ENCODE peak calls at places on chromosomes 1 and 21, in ten cellular contexts. X is uterus, C is sigmoid colon, E is lower lobe of right lung, Q is fibroblast of lung, Z is Panc1, Y is adrenal gland, U is mesenchymal stem cell, T is PC-3, H is psoas muscle. R is an unnamed sample.

GRCh38 chr21:34790834-34791233 is 122.0 kb downstream of the CLIC6 start:
- DNase-seq in X (no peak), C (no peak), E (no peak), Q (no peak), Z (no peak), Y (no peak), U (no peak), T (peak; percentile 43), H (no peak), R (no peak)

GRCh38 chr1:3717715-3718601 is 34.3 kb upstream of the CCDC27 start:
- DNase-seq in X (no peak), C (no peak), E (no peak), Q (no peak), Z (no peak), Y (no peak), U (peak; percentile 19), T (no peak), H (no peak), R (no peak)

GRCh38 chr1:154423303-154423987 is 18.3 kb downstream of the IL6R start:
- DNase-seq in X (no peak), C (no peak), E (peak; percentile 11), Q (peak; percentile 79), Z (no peak), Y (no peak), U (peak; percentile 33), T (peak; percentile 79), H (no peak), R (no peak)

GRCh38 chr1:226608699-226609505 is 60.3 kb downstream of the STUM start:
- DNase-seq in X (peak; percentile 70), C (peak; percentile 78), E (peak; percentile 77), Q (peak; percentile 44), Z (peak; percentile 27), Y (peak; percentile 76), U (peak; percentile 49), T (peak; percentile 86), H (peak; percentile 63), R (no peak)

GRCh38 chr1:241310451-241310850 is 46.6 kb downstream of the RGS7 start:
- DNase-seq in X (no peak), C (no peak), E (no peak), Q (no peak), Z (no peak), Y (no peak), U (no peak), T (peak; percentile 94), H (no peak), R (peak; percentile 7)

GRCh38 chr1:23567629-23567995 is 8.3 kb upstream of the ID3 start:
- DNase-seq in X (no peak), C (peak; percentile 61), E (peak; percentile 48), Q (no peak), Z (no peak), Y (no peak), U (no peak), T (no peak), H (no peak), R (no peak)

GRCh38 chr1:99662581-99663208 is 16.8 kb downstream of the PALMD start:
- DNase-seq in X (peak; percentile 85), C (peak; percentile 90), E (no peak), Q (no peak), Z (no peak), Y (peak; percentile 86), U (peak; percentile 81), T (peak; percentile 21), H (peak; percentile 84), R (no peak)

GRCh38 chr1:175602186-175602585 is 141.2 kb downstream of the TNR start:
- DNase-seq in X (no peak), C (no peak), E (no peak), Q (no peak), Z (no peak), Y (no peak), U (peak; percentile 55), T (no peak), H (no peak), R (no peak)

GRCh38 chr1:229027158-229027557 is 243.8 kb upstream of the RAB4A start:
- DNase-seq in X (no peak), C (no peak), E (no peak), Q (no peak), Z (no peak), Y (no peak), U (no peak), T (no peak), H (no peak), R (no peak)

GRCh38 chr1:38330799-38331198 is 284.2 kb upstream of the POU3F1 start:
- DNase-seq in X (no peak), C (no peak), E (no peak), Q (no peak), Z (no peak), Y (no peak), U (no peak), T (no peak), H (no peak), R (no peak)

GRCh38 chr1:215566556-215567490 is at the start of gene KCTD3:
- DNase-seq in X (peak; percentile 79), C (peak; percentile 89), E (peak; percentile 79), Q (peak; percentile 68), Z (peak; percentile 41), Y (peak; percentile 87), U (peak; percentile 72), T (peak; percentile 89), H (peak; percentile 83), R (peak; percentile 35)

DNA sequence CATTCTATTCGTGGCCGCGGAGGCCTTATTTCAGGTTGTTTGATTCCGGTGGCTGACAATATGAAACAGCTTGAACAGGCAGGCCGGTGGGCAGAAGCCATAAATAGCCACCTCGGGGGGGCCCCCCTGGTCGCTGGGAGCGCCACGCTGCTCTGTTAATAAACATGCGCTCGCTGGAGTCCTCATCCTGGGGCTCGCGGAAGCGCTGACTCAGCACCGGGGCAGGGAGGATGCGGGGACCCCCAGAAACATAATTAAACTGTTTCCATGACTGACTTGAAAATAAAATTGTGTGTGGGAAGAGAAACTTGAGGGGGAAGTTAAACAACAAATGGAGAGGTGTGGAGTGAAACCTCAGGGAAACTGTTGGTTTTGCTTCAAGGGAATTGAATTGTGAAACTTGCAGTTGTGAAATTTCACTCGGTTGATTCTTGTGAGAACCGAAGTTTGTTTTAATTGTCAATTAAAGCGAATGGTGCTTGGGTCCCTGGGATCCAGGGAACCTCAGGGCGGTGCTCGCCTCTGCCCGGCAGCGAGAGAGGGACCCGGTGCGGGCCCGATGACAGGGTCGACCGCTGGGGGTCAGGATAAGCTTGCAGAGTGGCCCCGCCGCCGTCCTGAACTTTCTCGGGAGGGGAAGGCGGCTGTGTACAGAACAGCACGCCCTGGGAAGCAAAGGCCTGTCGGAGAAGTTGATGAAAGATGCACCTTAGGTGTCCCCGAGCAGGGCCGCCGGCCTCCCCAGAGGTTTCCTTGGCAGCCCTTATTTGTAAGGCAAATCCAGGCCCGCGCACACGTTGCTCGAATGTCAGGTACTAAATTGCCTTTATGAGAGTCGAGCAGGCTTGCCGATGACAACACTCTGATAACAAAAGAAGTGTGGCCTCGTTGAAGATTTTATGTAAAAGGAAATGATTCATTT is 176.9 kb upstream of the LMO4 start:
- DNase-seq in X (peak; percentile 66), C (peak; percentile 83), E (peak; percentile 75), Q (peak; percentile 77), Z (no peak), Y (no peak), U (peak; percentile 57), T (no peak), H (peak; percentile 73), R (peak; percentile 64)
- H3K4me1 ChIP-seq in X (no peaks in the 10 kb centered on the region), C (no peaks in the 10 kb centered on the region), E (peaks cover 38% of the 10 kb centered on the region), Q (peaks cover 14% of the 10 kb centered on the region), Z (no peaks in the 10 kb centered on the region), Y (peaks cover 9% of the 10 kb centered on the region), U (peaks cover 8% of the 10 kb centered on the region), T (peaks cover 6% of the 10 kb centered on the region), H (no peaks in the 10 kb centered on the region), R (peaks cover 6% of the 10 kb centered on the region)

DNA sequence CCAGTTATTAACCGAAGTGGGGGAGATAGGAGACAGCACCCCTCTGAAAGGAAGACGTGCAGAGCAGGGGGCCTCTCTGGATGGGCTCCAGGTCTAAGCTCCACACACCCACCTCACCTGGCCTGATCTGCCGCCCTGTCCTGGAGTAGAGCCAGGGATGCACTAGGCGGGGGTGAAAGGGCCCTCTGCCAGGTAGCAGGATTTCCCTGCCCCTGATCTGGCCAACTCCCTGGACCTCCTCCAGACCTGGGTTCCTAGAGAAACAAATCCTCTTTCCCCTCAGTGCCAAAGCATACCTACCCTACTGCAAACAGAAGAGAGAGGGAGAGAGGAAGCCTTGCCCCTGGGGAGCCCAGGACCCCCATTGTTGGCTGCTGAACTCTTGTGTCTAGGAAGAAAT is 2.0 kb downstream of the CRABP2 start:
- DNase-seq in X (no peak), C (no peak), E (no peak), Q (no peak), Z (no peak), Y (no peak), U (no peak), T (no peak), H (no peak), R (no peak)
- H3K27ac ChIP-seq in X (no peak overlapping the region), C (no peak overlapping the region), E (no peak overlapping the region), Q (no peak overlapping the region), Z (peak overlapping the region; percentile 93), Y (no peak overlapping the region), U (no peak overlapping the region), T (no peak overlapping the region), H (no peak overlapping the region), R (no peak overlapping the region)

DNA sequence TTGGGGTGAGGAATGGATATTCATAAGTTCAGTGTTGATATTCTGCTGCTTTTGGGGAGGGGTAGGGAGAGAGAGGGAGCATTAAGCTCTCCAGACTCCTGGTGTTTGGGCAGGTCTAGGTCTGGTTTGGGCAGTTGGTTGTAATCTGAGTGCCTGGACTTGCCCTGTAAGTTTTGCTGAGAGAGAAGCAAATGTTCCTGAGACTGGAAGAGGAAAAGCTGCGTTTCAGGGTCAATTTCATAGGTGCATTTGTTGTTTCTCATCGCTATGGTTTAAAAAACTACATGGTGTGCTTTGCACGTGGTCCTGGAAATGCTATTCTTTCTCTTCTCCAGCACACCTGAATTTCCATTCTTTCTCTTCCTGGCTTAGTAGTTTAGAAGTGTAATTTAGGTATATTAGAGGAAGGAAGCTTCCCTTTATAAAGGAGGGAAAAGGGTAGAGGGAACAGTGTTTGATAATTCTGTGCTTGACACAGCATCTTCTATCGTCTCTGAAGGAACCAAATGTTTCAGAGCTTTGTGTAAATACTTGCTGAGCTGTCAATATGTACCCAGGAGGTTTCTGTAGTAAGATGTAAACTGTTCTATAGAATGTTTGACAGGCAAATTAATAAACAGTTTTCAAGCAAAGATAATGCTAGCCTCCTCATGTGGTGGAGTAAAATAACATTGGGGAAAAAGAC is 6.3 kb downstream of the ARID1A start:
- DNase-seq in X (no peak), C (no peak), E (no peak), Q (no peak), Z (no peak), Y (no peak), U (no peak), T (peak; percentile 54), H (no peak), R (no peak)
- H3K4me1 ChIP-seq in X (peaks cover 15% of the 10 kb centered on the region), C (peaks cover 83% of the 10 kb centered on the region), E (peaks cover 90% of the 10 kb centered on the region), Q (peaks cover 32% of the 10 kb centered on the region), Z (peaks cover 81% of the 10 kb centered on the region), Y (peaks cover 90% of the 10 kb centered on the region), U (peaks cover 13% of the 10 kb centered on the region), T (peaks cover 85% of the 10 kb centered on the region), H (peaks cover 80% of the 10 kb centered on the region), R (peaks cover 56% of the 10 kb centered on the region)

DNA sequence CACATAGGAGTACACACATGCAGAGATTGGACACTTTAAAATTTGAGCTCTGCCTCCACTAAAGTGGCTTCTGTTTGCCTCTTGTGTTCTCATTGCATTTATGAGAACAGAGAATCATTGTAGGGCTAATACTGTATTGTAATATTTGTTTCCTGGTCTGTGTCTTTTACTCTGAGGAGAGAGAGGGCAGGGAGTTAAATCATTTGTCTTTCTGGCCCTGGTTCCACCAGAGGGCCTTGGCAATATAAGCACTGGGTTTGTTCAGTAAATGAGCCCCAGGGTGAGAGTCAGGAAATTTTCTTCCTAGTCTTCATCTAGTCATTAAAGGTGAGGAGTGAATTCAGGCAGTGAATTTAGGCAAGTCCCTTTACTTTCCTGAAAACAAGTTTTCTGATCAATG is 70.3 kb downstream of the NFIA start:
- DNase-seq in X (no peak), C (no peak), E (no peak), Q (no peak), Z (no peak), Y (no peak), U (no peak), T (no peak), H (no peak), R (no peak)
- H3K27ac ChIP-seq in X (peak overlapping the region; percentile 40), C (peak overlapping the region; percentile 68), E (no peak overlapping the region), Q (no peak overlapping the region), Z (peak overlapping the region; percentile 31), Y (no peak overlapping the region), U (no peak overlapping the region), T (no peak overlapping the region), H (peak overlapping the region; percentile 12), R (no peak overlapping the region)